ENCODE peak calls at places on chromosomes 3 and 15, in eight cellular contexts. One of them, this sample, is unnamed.

GRCh38 chr3:120477826-120478225 is 27.0 kb upstream of the FSTL1 start:
- DNase-seq in AG04450: no peak
- DNase-seq in transverse colon: no peak
- DNase-seq in Panc1: no peak
- DNase-seq in GF-D8: no peak
- DNase-seq in mesothelial cell of epicardium: no peak
- DNase-seq in NCI-H1092 treated with DMSO at 0.1 percent for 48 hours: no peak
- DNase-seq in stimulated activated CD4-positive, alpha-beta T cell treated with anti-CD3 and anti-CD28 coated beads, TNF-alpha, amount 100 ng/mL, for 24 hours: no peak
- DNase-seq in this sample: no peak

GRCh38 chr15:69895202-69895601 is 202.5 kb downstream of the TLE3 start:
- DNase-seq in AG04450: no peak
- DNase-seq in transverse colon: no peak
- DNase-seq in Panc1: no peak
- DNase-seq in GF-D8: no peak
- DNase-seq in mesothelial cell of epicardium: no peak
- DNase-seq in NCI-H1092 treated with DMSO at 0.1 percent for 48 hours: no peak
- DNase-seq in stimulated activated CD4-positive, alpha-beta T cell treated with anti-CD3 and anti-CD28 coated beads, TNF-alpha, amount 100 ng/mL, for 24 hours: no peak
- DNase-seq in this sample: no peak

GRCh38 chr15:52783929-52784798 is 6.0 kb downstream of the ONECUT1 start:
- DNase-seq in AG04450: no peak
- DNase-seq in transverse colon: no peak
- DNase-seq in Panc1: no peak
- DNase-seq in GF-D8: no peak
- DNase-seq in mesothelial cell of epicardium: no peak
- DNase-seq in NCI-H1092 treated with DMSO at 0.1 percent for 48 hours: no peak
- DNase-seq in stimulated activated CD4-positive, alpha-beta T cell treated with anti-CD3 and anti-CD28 coated beads, TNF-alpha, amount 100 ng/mL, for 24 hours: no peak
- DNase-seq in this sample: no peak

GRCh38 chr3:175940243-175940642 is 1081.1 kb downstream of the NAALADL2 start:
- DNase-seq in AG04450: no peak
- DNase-seq in transverse colon: no peak
- DNase-seq in Panc1: no peak
- DNase-seq in GF-D8: no peak
- DNase-seq in mesothelial cell of epicardium: no peak
- DNase-seq in NCI-H1092 treated with DMSO at 0.1 percent for 48 hours: no peak
- DNase-seq in stimulated activated CD4-positive, alpha-beta T cell treated with anti-CD3 and anti-CD28 coated beads, TNF-alpha, amount 100 ng/mL, for 24 hours: no peak
- DNase-seq in this sample: peak; percentile 24

GRCh38 chr3:162437480-162437879 is 940.9 kb downstream of the OTOL1 start:
- DNase-seq in AG04450: peak; percentile 0
- DNase-seq in transverse colon: no peak
- DNase-seq in Panc1: no peak
- DNase-seq in GF-D8: no peak
- DNase-seq in mesothelial cell of epicardium: no peak
- DNase-seq in NCI-H1092 treated with DMSO at 0.1 percent for 48 hours: no peak
- DNase-seq in stimulated activated CD4-positive, alpha-beta T cell treated with anti-CD3 and anti-CD28 coated beads, TNF-alpha, amount 100 ng/mL, for 24 hours: no peak
- DNase-seq in this sample: peak; percentile 30

GRCh38 chr15:90018216-90018831 is 17.2 kb downstream of the ZNF710 start:
- DNase-seq in AG04450: no peak
- DNase-seq in transverse colon: peak; percentile 27
- DNase-seq in Panc1: no peak
- DNase-seq in GF-D8: no peak
- DNase-seq in mesothelial cell of epicardium: no peak
- DNase-seq in NCI-H1092 treated with DMSO at 0.1 percent for 48 hours: no peak
- DNase-seq in stimulated activated CD4-positive, alpha-beta T cell treated with anti-CD3 and anti-CD28 coated beads, TNF-alpha, amount 100 ng/mL, for 24 hours: no peak
- DNase-seq in this sample: no peak

GRCh38 chr3:19815805-19816204 is 118.2 kb downstream of the EFHB start:
- DNase-seq in AG04450: no peak
- DNase-seq in transverse colon: no peak
- DNase-seq in Panc1: no peak
- DNase-seq in GF-D8: no peak
- DNase-seq in mesothelial cell of epicardium: no peak
- DNase-seq in NCI-H1092 treated with DMSO at 0.1 percent for 48 hours: no peak
- DNase-seq in stimulated activated CD4-positive, alpha-beta T cell treated with anti-CD3 and anti-CD28 coated beads, TNF-alpha, amount 100 ng/mL, for 24 hours: no peak
- DNase-seq in this sample: no peak

GRCh38 chr3:54251705-54252104 is 129.4 kb downstream of the CACNA2D3 start:
- DNase-seq in AG04450: no peak
- DNase-seq in transverse colon: no peak
- DNase-seq in Panc1: no peak
- DNase-seq in GF-D8: no peak
- DNase-seq in mesothelial cell of epicardium: no peak
- DNase-seq in NCI-H1092 treated with DMSO at 0.1 percent for 48 hours: no peak
- DNase-seq in stimulated activated CD4-positive, alpha-beta T cell treated with anti-CD3 and anti-CD28 coated beads, TNF-alpha, amount 100 ng/mL, for 24 hours: no peak
- DNase-seq in this sample: no peak

GRCh38 chr15:31083394-31083790 is 18.1 kb downstream of the TRPM1 start:
- DNase-seq in AG04450: no peak
- DNase-seq in transverse colon: peak; percentile 51
- DNase-seq in Panc1: no peak
- DNase-seq in GF-D8: no peak
- DNase-seq in mesothelial cell of epicardium: no peak
- DNase-seq in NCI-H1092 treated with DMSO at 0.1 percent for 48 hours: no peak
- DNase-seq in stimulated activated CD4-positive, alpha-beta T cell treated with anti-CD3 and anti-CD28 coated beads, TNF-alpha, amount 100 ng/mL, for 24 hours: no peak
- DNase-seq in this sample: no peak

GRCh38 chr15:62173215-62173614 is 8.1 kb upstream of the C2CD4B start:
- DNase-seq in AG04450: no peak
- DNase-seq in transverse colon: no peak
- DNase-seq in Panc1: no peak
- DNase-seq in GF-D8: no peak
- DNase-seq in mesothelial cell of epicardium: no peak
- DNase-seq in NCI-H1092 treated with DMSO at 0.1 percent for 48 hours: no peak
- DNase-seq in stimulated activated CD4-positive, alpha-beta T cell treated with anti-CD3 and anti-CD28 coated beads, TNF-alpha, amount 100 ng/mL, for 24 hours: no peak
- DNase-seq in this sample: no peak

GRCh38 chr3:136708339-136708985 is 43.7 kb downstream of the STAG1 start:
- DNase-seq in AG04450: no peak
- DNase-seq in transverse colon: no peak
- DNase-seq in Panc1: no peak
- DNase-seq in GF-D8: no peak
- DNase-seq in mesothelial cell of epicardium: no peak
- DNase-seq in NCI-H1092 treated with DMSO at 0.1 percent for 48 hours: no peak
- DNase-seq in stimulated activated CD4-positive, alpha-beta T cell treated with anti-CD3 and anti-CD28 coated beads, TNF-alpha, amount 100 ng/mL, for 24 hours: no peak
- DNase-seq in this sample: no peak

GRCh38 chr3:172519740-172520139 is 3.5 kb downstream of the TNFSF10 start:
- DNase-seq in AG04450: no peak
- DNase-seq in transverse colon: no peak
- DNase-seq in Panc1: no peak
- DNase-seq in GF-D8: no peak
- DNase-seq in mesothelial cell of epicardium: no peak
- DNase-seq in NCI-H1092 treated with DMSO at 0.1 percent for 48 hours: no peak
- DNase-seq in stimulated activated CD4-positive, alpha-beta T cell treated with anti-CD3 and anti-CD28 coated beads, TNF-alpha, amount 100 ng/mL, for 24 hours: no peak
- DNase-seq in this sample: no peak

GRCh38 chr15:71790081-71790480 is 20.3 kb upstream of the NR2E3 start:
- DNase-seq in AG04450: no peak
- DNase-seq in transverse colon: no peak
- DNase-seq in Panc1: no peak
- DNase-seq in GF-D8: no peak
- DNase-seq in mesothelial cell of epicardium: no peak
- DNase-seq in NCI-H1092 treated with DMSO at 0.1 percent for 48 hours: no peak
- DNase-seq in stimulated activated CD4-positive, alpha-beta T cell treated with anti-CD3 and anti-CD28 coated beads, TNF-alpha, amount 100 ng/mL, for 24 hours: no peak
- DNase-seq in this sample: no peak

GRCh38 chr3:39327746-39328349 is 1.7 kb upstream of the CCR8 start:
- DNase-seq in AG04450: no peak
- DNase-seq in transverse colon: no peak
- DNase-seq in Panc1: no peak
- DNase-seq in GF-D8: no peak
- DNase-seq in mesothelial cell of epicardium: no peak
- DNase-seq in NCI-H1092 treated with DMSO at 0.1 percent for 48 hours: no peak
- DNase-seq in stimulated activated CD4-positive, alpha-beta T cell treated with anti-CD3 and anti-CD28 coated beads, TNF-alpha, amount 100 ng/mL, for 24 hours: no peak
- DNase-seq in this sample: no peak

GRCh38 chr15:22968356-22968755 is 11.8 kb downstream of the CYFIP1 start:
- DNase-seq in AG04450: peak; percentile 78
- DNase-seq in transverse colon: no peak
- DNase-seq in Panc1: peak; percentile 52
- DNase-seq in GF-D8: no peak
- DNase-seq in mesothelial cell of epicardium: no peak
- DNase-seq in NCI-H1092 treated with DMSO at 0.1 percent for 48 hours: no peak
- DNase-seq in stimulated activated CD4-positive, alpha-beta T cell treated with anti-CD3 and anti-CD28 coated beads, TNF-alpha, amount 100 ng/mL, for 24 hours: no peak
- DNase-seq in this sample: peak; percentile 79

GRCh38 chr3:64184621-64185020 is 40.6 kb downstream of the PRICKLE2 start:
- DNase-seq in AG04450: no peak
- DNase-seq in transverse colon: no peak
- DNase-seq in Panc1: no peak
- DNase-seq in GF-D8: no peak
- DNase-seq in mesothelial cell of epicardium: no peak
- DNase-seq in NCI-H1092 treated with DMSO at 0.1 percent for 48 hours: no peak
- DNase-seq in stimulated activated CD4-positive, alpha-beta T cell treated with anti-CD3 and anti-CD28 coated beads, TNF-alpha, amount 100 ng/mL, for 24 hours: no peak
- DNase-seq in this sample: peak; percentile 75

GRCh38 chr3:33131328-33132018 is 17.7 kb downstream of the CRTAP start:
- DNase-seq in AG04450: peak; percentile 41
- DNase-seq in transverse colon: no peak
- DNase-seq in Panc1: no peak
- DNase-seq in GF-D8: no peak
- DNase-seq in mesothelial cell of epicardium: peak; percentile 46
- DNase-seq in NCI-H1092 treated with DMSO at 0.1 percent for 48 hours: peak; percentile 41
- DNase-seq in stimulated activated CD4-positive, alpha-beta T cell treated with anti-CD3 and anti-CD28 coated beads, TNF-alpha, amount 100 ng/mL, for 24 hours: peak; percentile 6
- DNase-seq in this sample: peak; percentile 80

GRCh38 chr3:192281207-192281880 is 446.0 kb downstream of the FGF12 start:
- DNase-seq in AG04450: no peak
- DNase-seq in transverse colon: no peak
- DNase-seq in Panc1: no peak
- DNase-seq in GF-D8: no peak
- DNase-seq in mesothelial cell of epicardium: no peak
- DNase-seq in NCI-H1092 treated with DMSO at 0.1 percent for 48 hours: no peak
- DNase-seq in stimulated activated CD4-positive, alpha-beta T cell treated with anti-CD3 and anti-CD28 coated beads, TNF-alpha, amount 100 ng/mL, for 24 hours: no peak
- DNase-seq in this sample: no peak

GRCh38 chr3:196238612-196239190 is 22.4 kb downstream of the SLC51A start:
- DNase-seq in AG04450: peak; percentile 8
- DNase-seq in transverse colon: no peak
- DNase-seq in Panc1: no peak
- DNase-seq in GF-D8: no peak
- DNase-seq in mesothelial cell of epicardium: no peak
- DNase-seq in NCI-H1092 treated with DMSO at 0.1 percent for 48 hours: no peak
- DNase-seq in stimulated activated CD4-positive, alpha-beta T cell treated with anti-CD3 and anti-CD28 coated beads, TNF-alpha, amount 100 ng/mL, for 24 hours: no peak
- DNase-seq in this sample: no peak

GRCh38 chr3:184910664-184911063 is 98.7 kb downstream of the VPS8 start:
- DNase-seq in AG04450: no peak
- DNase-seq in transverse colon: peak; percentile 35
- DNase-seq in Panc1: no peak
- DNase-seq in GF-D8: no peak
- DNase-seq in mesothelial cell of epicardium: no peak
- DNase-seq in NCI-H1092 treated with DMSO at 0.1 percent for 48 hours: no peak
- DNase-seq in stimulated activated CD4-positive, alpha-beta T cell treated with anti-CD3 and anti-CD28 coated beads, TNF-alpha, amount 100 ng/mL, for 24 hours: no peak
- DNase-seq in this sample: no peak

GRCh38 chr15:28107894-28108255 is 8.8 kb upstream of the OCA2 start:
- DNase-seq in AG04450: no peak
- DNase-seq in transverse colon: no peak
- DNase-seq in Panc1: no peak
- DNase-seq in GF-D8: no peak
- DNase-seq in mesothelial cell of epicardium: no peak
- DNase-seq in NCI-H1092 treated with DMSO at 0.1 percent for 48 hours: no peak
- DNase-seq in stimulated activated CD4-positive, alpha-beta T cell treated with anti-CD3 and anti-CD28 coated beads, TNF-alpha, amount 100 ng/mL, for 24 hours: no peak
- DNase-seq in this sample: no peak

GRCh38 chr3:56783644-56784451 is 17.9 kb downstream of the ARHGEF3 start:
- DNase-seq in AG04450: peak; percentile 66
- DNase-seq in transverse colon: peak; percentile 60
- DNase-seq in Panc1: no peak
- DNase-seq in GF-D8: no peak
- DNase-seq in mesothelial cell of epicardium: no peak
- DNase-seq in NCI-H1092 treated with DMSO at 0.1 percent for 48 hours: peak; percentile 71
- DNase-seq in stimulated activated CD4-positive, alpha-beta T cell treated with anti-CD3 and anti-CD28 coated beads, TNF-alpha, amount 100 ng/mL, for 24 hours: no peak
- DNase-seq in this sample: peak; percentile 91

GRCh38 chr15:76996526-76997401 is 1.8 kb downstream of the PSTPIP1 start:
- DNase-seq in AG04450: no peak
- DNase-seq in transverse colon: no peak
- DNase-seq in Panc1: no peak
- DNase-seq in GF-D8: no peak
- DNase-seq in mesothelial cell of epicardium: no peak
- DNase-seq in NCI-H1092 treated with DMSO at 0.1 percent for 48 hours: no peak
- DNase-seq in stimulated activated CD4-positive, alpha-beta T cell treated with anti-CD3 and anti-CD28 coated beads, TNF-alpha, amount 100 ng/mL, for 24 hours: no peak
- DNase-seq in this sample: peak; percentile 41

GRCh38 chr3:164332856-164333802 is 745.2 kb downstream of the SI start:
- DNase-seq in AG04450: no peak
- DNase-seq in transverse colon: no peak
- DNase-seq in Panc1: no peak
- DNase-seq in GF-D8: no peak
- DNase-seq in mesothelial cell of epicardium: no peak
- DNase-seq in NCI-H1092 treated with DMSO at 0.1 percent for 48 hours: no peak
- DNase-seq in stimulated activated CD4-positive, alpha-beta T cell treated with anti-CD3 and anti-CD28 coated beads, TNF-alpha, amount 100 ng/mL, for 24 hours: no peak
- DNase-seq in this sample: no peak

This sample was measured in AG10803.